ENCODE peak calls at places on chromosomes 16 and 17, in four cellular contexts. One of them, this sample, is unnamed. For H3K4me1, the result is how much of the 10 kb centered on the place peaks cover.

GRCh38 chr17:45150911-45151809 is 2.9 kb downstream of the HEXIM1 start:
- DNase-seq in GM12878: no peak
- DNase-seq in neural progenitor cell: no peak
- DNase-seq in fibroblast of lung: no peak
- DNase-seq in this sample: no peak

GRCh38 chr16:85334718-85335583 is 222.7 kb upstream of the CIBAR2 start:
- DNase-seq in GM12878: no peak
- DNase-seq in neural progenitor cell: peak
- DNase-seq in fibroblast of lung: peak
- DNase-seq in this sample: peak

GRCh38 chr16:70689970-70690905 is 4.4 kb upstream of the MTSS2 start:
- DNase-seq in GM12878: no peak
- DNase-seq in neural progenitor cell: no peak
- DNase-seq in fibroblast of lung: no peak
- DNase-seq in this sample: no peak

GRCh38 chr17:17320188-17320910 is 17.2 kb downstream of the NT5M start:
- DNase-seq in GM12878: no peak
- DNase-seq in neural progenitor cell: no peak
- DNase-seq in fibroblast of lung: no peak
- DNase-seq in this sample: no peak

GRCh38 chr17:79036609-79037008 is 12.6 kb downstream of the C1QTNF1 start:
- DNase-seq in GM12878: no peak
- DNase-seq in neural progenitor cell: no peak
- DNase-seq in fibroblast of lung: peak
- DNase-seq in this sample: peak

GRCh38 chr17:41322264-41322902 is 6.9 kb upstream of the KRTAP17-1 start:
- DNase-seq in GM12878: no peak
- DNase-seq in neural progenitor cell: peak
- DNase-seq in fibroblast of lung: peak
- DNase-seq in this sample: peak

GRCh38 chr17:19766421-19767270 is 18.5 kb upstream of the ALDH3A1 start:
- DNase-seq in GM12878: no peak
- DNase-seq in neural progenitor cell: peak
- DNase-seq in fibroblast of lung: peak
- DNase-seq in this sample: peak

GRCh38 chr16:31134625-31135534 is 647 bp downstream of the PRSS8 start:
- DNase-seq in GM12878: no peak
- DNase-seq in neural progenitor cell: peak
- DNase-seq in fibroblast of lung: no peak
- DNase-seq in this sample: no peak

GRCh38 chr16:49351119-49351518 is 22.5 kb upstream of the C16orf78 start:
- DNase-seq in GM12878: no peak
- DNase-seq in neural progenitor cell: peak
- DNase-seq in fibroblast of lung: no peak
- DNase-seq in this sample: no peak

GRCh38 chr16:66845791-66846221 is 1.6 kb downstream of the CA7 start:
- DNase-seq in GM12878: no peak
- DNase-seq in neural progenitor cell: no peak
- DNase-seq in fibroblast of lung: no peak
- DNase-seq in this sample: peak

GRCh38 chr17:38672788-38673713 is 1.7 kb downstream of the EPOP start:
- DNase-seq in GM12878: no peak
- DNase-seq in neural progenitor cell: peak
- DNase-seq in fibroblast of lung: no peak
- DNase-seq in this sample: no peak

GRCh38 chr17:38671939-38672720 is 2.6 kb downstream of the EPOP start:
- DNase-seq in GM12878: no peak
- DNase-seq in neural progenitor cell: peak
- DNase-seq in fibroblast of lung: no peak
- DNase-seq in this sample: no peak

GRCh38 chr17:38673714-38674012 is 1.1 kb downstream of the EPOP start:
- DNase-seq in GM12878: no peak
- DNase-seq in neural progenitor cell: peak
- DNase-seq in fibroblast of lung: no peak
- DNase-seq in this sample: no peak

GRCh38 chr17:38674749-38675615 is at the start of gene EPOP:
- DNase-seq in GM12878: no peak
- DNase-seq in neural progenitor cell: peak
- DNase-seq in fibroblast of lung: peak
- DNase-seq in this sample: peak

GRCh38 chr17:38674013-38674748 is 576 bp downstream of the EPOP start:
- DNase-seq in GM12878: no peak
- DNase-seq in neural progenitor cell: peak
- DNase-seq in fibroblast of lung: no peak
- DNase-seq in this sample: no peak
- TF ChIP-seq EZH2 in GM12878: no peak
- TF ChIP-seq EZH2 in neural progenitor cell: no peak
- TF ChIP-seq EZH2 in fibroblast of lung: peak
- TF ChIP-seq EZH2 in this sample: no peak

DNA sequence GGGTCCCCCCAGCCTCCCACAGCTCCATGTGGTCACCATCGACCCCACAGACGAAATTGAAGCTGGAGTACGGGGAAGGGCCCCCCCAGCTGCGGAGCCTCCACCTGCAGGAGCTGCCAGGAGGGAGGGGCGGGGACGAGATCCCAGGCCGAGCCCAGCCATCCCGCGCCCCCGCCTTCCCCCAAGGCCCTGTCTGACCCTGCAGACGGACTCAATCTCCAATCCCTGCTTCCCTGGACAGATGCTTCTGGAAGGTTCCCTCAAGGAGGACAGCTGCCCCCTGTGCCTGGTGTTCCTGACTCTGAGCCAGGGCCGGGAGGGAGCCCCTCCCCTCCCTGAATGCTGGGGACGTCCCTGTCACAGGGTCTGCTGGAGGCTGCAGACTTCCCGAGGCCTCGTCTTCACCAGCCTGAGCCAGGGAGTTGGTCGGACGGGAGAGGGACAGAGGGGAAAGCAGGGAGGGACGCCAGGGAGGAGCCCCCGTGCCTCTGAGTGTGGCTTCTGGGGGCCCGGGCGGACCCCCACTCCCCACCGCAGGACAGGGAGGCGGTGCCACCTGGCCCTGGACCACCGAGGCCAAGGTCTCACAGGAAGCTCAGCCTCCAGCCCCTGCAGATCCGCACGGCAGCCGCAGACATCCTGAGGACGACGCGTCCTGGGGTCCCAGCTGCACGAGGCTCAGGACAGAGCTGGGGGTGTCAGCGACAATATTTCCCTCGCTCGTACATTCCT is 21.3 kb upstream of the C1QTNF8 start:
- DNase-seq in GM12878: no peak
- DNase-seq in neural progenitor cell: no peak
- DNase-seq in fibroblast of lung: no peak
- DNase-seq in this sample: no peak
- H3K4me1 ChIP-seq in GM12878: under half
- H3K4me1 ChIP-seq in neural progenitor cell: under half
- H3K4me1 ChIP-seq in fibroblast of lung: under half
- H3K4me1 ChIP-seq in this sample: under half

DNA sequence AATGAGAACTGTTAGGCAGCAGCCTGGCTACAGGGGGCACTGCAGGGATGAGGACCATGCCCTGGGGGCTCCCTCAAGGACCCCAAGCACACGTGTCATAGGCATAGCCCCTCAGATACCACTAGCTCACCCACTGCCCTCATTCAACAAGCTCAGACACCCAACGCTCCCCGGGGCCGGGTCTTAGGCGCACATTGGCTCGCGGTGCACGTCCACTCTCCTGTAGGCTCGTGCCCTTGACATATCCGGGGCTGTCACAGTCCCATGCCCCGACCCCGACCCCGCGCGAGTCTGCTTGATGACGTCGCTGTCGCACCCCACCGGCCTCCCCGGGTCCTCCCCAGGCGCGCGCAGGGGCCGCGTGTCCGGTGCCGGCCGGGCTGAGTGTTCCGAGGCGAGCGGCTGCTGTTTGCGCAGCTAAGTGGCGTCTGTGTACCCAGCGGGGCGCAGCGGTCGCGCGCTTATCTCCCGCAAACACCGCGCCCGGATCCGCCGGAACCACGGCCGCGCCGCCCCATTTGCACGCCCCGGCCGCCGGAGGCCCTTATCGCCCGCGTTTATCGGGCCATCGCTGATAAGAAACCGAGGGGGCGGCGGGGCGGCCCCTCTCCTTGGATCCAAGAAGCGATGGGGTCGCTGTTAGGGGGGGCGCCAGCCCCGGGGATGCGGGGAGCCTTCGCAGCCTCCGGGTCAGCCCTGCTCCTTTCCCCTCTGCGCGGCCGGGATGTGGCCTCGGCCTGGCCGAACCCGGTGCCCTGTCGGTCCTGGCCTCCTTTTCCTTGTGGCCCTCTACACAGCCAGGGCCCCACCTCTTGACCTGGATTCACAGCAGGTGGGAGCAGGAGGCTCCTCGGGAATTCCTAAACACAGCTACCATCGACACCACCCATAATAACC is 20.7 kb upstream of the NAGS start:
- DNase-seq in GM12878: no peak
- DNase-seq in neural progenitor cell: peak
- DNase-seq in fibroblast of lung: no peak
- DNase-seq in this sample: no peak
- H3K4me3 ChIP-seq in GM12878: no peak
- H3K4me3 ChIP-seq in neural progenitor cell: peak
- H3K4me3 ChIP-seq in fibroblast of lung: peak
- H3K4me3 ChIP-seq in this sample: peak

GRCh38 chr16:86509759-86510464 is 415 bp upstream of the FOXF1 start:
- DNase-seq in GM12878: no peak
- DNase-seq in neural progenitor cell: peak
- DNase-seq in fibroblast of lung: peak
- DNase-seq in this sample: peak
- TF ChIP-seq EZH2 in GM12878: no peak
- TF ChIP-seq EZH2 in neural progenitor cell: no peak
- TF ChIP-seq EZH2 in fibroblast of lung: no peak
- TF ChIP-seq EZH2 in this sample: peak

GRCh38 chr17:57999496-58000017 is 7.5 kb downstream of the SRSF1 start:
- DNase-seq in GM12878: peak
- DNase-seq in neural progenitor cell: peak
- DNase-seq in fibroblast of lung: peak
- DNase-seq in this sample: peak

GRCh38 chr17:57997085-57997809 is 9.2 kb upstream of the VEZF1 start:
- DNase-seq in GM12878: no peak
- DNase-seq in neural progenitor cell: no peak
- DNase-seq in fibroblast of lung: no peak
- DNase-seq in this sample: no peak

GRCh38 chr17:58001461-58002124 is 5.5 kb downstream of the SRSF1 start:
- DNase-seq in GM12878: no peak
- DNase-seq in neural progenitor cell: no peak
- DNase-seq in fibroblast of lung: no peak
- DNase-seq in this sample: no peak

GRCh38 chr17:57998234-57998746 is 8.8 kb downstream of the SRSF1 start:
- DNase-seq in GM12878: no peak
- DNase-seq in neural progenitor cell: no peak
- DNase-seq in fibroblast of lung: no peak
- DNase-seq in this sample: no peak

DNA sequence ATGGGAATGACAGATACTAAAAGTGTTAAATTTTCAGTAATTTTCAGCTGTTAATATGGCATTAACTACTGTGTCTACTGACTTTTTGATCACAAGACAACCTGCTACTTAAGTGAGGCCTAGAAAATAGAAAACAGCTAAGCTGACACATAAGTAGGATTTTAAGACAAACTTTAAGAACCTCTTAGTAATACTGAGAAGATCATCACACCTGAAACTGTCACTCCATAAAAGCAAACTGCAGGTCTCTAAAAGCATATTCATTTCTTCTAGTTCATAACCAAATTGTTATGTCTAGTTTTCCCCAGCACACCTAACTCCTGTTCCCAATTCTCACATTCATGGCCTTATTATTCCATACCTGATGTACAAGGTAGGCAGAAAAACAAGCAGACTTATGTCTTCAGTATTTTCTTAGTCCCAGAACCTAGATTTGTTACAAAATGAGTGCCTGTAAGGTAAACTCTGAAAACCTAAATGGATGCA is 8.0 kb downstream of the SRSF1 start:
- DNase-seq in GM12878: no peak
- DNase-seq in neural progenitor cell: no peak
- DNase-seq in fibroblast of lung: no peak
- DNase-seq in this sample: no peak
- H3K4me1 ChIP-seq in GM12878: under half
- H3K4me1 ChIP-seq in neural progenitor cell: under half
- H3K4me1 ChIP-seq in fibroblast of lung: under half
- H3K4me1 ChIP-seq in this sample: half or more

GRCh38 chr16:27208809-27209208 is 5.5 kb downstream of the KDM8 start:
- DNase-seq in GM12878: no peak
- DNase-seq in neural progenitor cell: no peak
- DNase-seq in fibroblast of lung: peak
- DNase-seq in this sample: no peak
- H3K4me3 ChIP-seq in GM12878: no peak
- H3K4me3 ChIP-seq in neural progenitor cell: no peak
- H3K4me3 ChIP-seq in fibroblast of lung: no peak
- H3K4me3 ChIP-seq in this sample: no peak